ENCODE peak calls at places on chromosome 1, in five cellular contexts. One of them, this sample, is unnamed.

GRCh38 chr1:2049517-2050481 is at the start of gene PRKCZ:
- DNase-seq in GM13977: peak
- DNase-seq in HEK293T: peak
- DNase-seq in endothelial cell: peak
- DNase-seq in astrocyte of the spinal cord: no peak
- DNase-seq in this sample: no peak

GRCh38 chr1:177351361-177352108 is 180.8 kb downstream of the BRINP2 start:
- DNase-seq in endothelial cell: peak
- DNase-seq in astrocyte of the spinal cord: no peak
- DNase-seq in GM13977: no peak
- DNase-seq in HEK293T: no peak
- DNase-seq in this sample: no peak

GRCh38 chr1:189211742-189212141 is 1265.9 kb downstream of the BRINP3 start:
- DNase-seq in GM13977: no peak
- DNase-seq in astrocyte of the spinal cord: peak
- DNase-seq in endothelial cell: no peak
- DNase-seq in HEK293T: no peak
- DNase-seq in this sample: no peak

GRCh38 chr1:43056981-43057391 is 98.3 kb upstream of the SLC2A1 start:
- DNase-seq in astrocyte of the spinal cord: peak
- DNase-seq in HEK293T: no peak
- DNase-seq in GM13977: no peak
- DNase-seq in endothelial cell: no peak
- DNase-seq in this sample: no peak

GRCh38 chr1:88773540-88774150 is 89.6 kb downstream of the PKN2 start:
- DNase-seq in HEK293T: no peak
- DNase-seq in endothelial cell: no peak
- DNase-seq in astrocyte of the spinal cord: peak
- DNase-seq in GM13977: no peak
- DNase-seq in this sample: no peak

GRCh38 chr1:201877877-201878339 is 10.8 kb upstream of the SHISA4 start:
- DNase-seq in GM13977: peak
- DNase-seq in astrocyte of the spinal cord: peak
- DNase-seq in endothelial cell: peak
- DNase-seq in HEK293T: peak
- DNase-seq in this sample: no peak

GRCh38 chr1:66282885-66283284 is 251.1 kb upstream of the SGIP1 start:
- DNase-seq in endothelial cell: no peak
- DNase-seq in GM13977: no peak
- DNase-seq in HEK293T: no peak
- DNase-seq in astrocyte of the spinal cord: no peak
- DNase-seq in this sample: no peak

GRCh38 chr1:71651229-71651628 is 570.4 kb upstream of the ZRANB2 start:
- DNase-seq in astrocyte of the spinal cord: no peak
- DNase-seq in HEK293T: no peak
- DNase-seq in GM13977: no peak
- DNase-seq in endothelial cell: no peak
- DNase-seq in this sample: no peak

GRCh38 chr1:45018599-45019230 is 6.7 kb downstream of the UROD start:
- DNase-seq in astrocyte of the spinal cord: peak
- DNase-seq in HEK293T: peak
- DNase-seq in GM13977: no peak
- DNase-seq in endothelial cell: peak
- DNase-seq in this sample: peak

GRCh38 chr1:44784094-44785026 is 3.6 kb downstream of the BEST4 start:
- DNase-seq in GM13977: peak
- DNase-seq in endothelial cell: no peak
- DNase-seq in astrocyte of the spinal cord: no peak
- DNase-seq in HEK293T: no peak
- DNase-seq in this sample: peak

GRCh38 chr1:240854367-240854766 is 242.4 kb upstream of the GREM2 start:
- DNase-seq in HEK293T: no peak
- DNase-seq in endothelial cell: no peak
- DNase-seq in astrocyte of the spinal cord: peak
- DNase-seq in GM13977: no peak
- DNase-seq in this sample: no peak

GRCh38 chr1:59678065-59678808 is 136.5 kb upstream of the HOOK1 start:
- DNase-seq in astrocyte of the spinal cord: peak
- DNase-seq in HEK293T: no peak
- DNase-seq in GM13977: no peak
- DNase-seq in endothelial cell: no peak
- DNase-seq in this sample: no peak

GRCh38 chr1:21816602-21817302 is 4.7 kb downstream of the LDLRAD2 start:
- DNase-seq in HEK293T: no peak
- DNase-seq in GM13977: no peak
- DNase-seq in endothelial cell: no peak
- DNase-seq in astrocyte of the spinal cord: peak
- DNase-seq in this sample: no peak

GRCh38 chr1:56788588-56788987 is 30.6 kb downstream of the FYB2 start:
- DNase-seq in endothelial cell: no peak
- DNase-seq in HEK293T: no peak
- DNase-seq in GM13977: no peak
- DNase-seq in astrocyte of the spinal cord: peak
- DNase-seq in this sample: no peak

GRCh38 chr1:9555942-9556341 is 16.7 kb downstream of the SLC25A33 start:
- DNase-seq in HEK293T: no peak
- DNase-seq in astrocyte of the spinal cord: no peak
- DNase-seq in endothelial cell: no peak
- DNase-seq in GM13977: no peak
- DNase-seq in this sample: no peak

GRCh38 chr1:24856787-24857527 is 73.1 kb downstream of the RUNX3 start:
- DNase-seq in astrocyte of the spinal cord: no peak
- DNase-seq in endothelial cell: no peak
- DNase-seq in HEK293T: no peak
- DNase-seq in GM13977: no peak
- DNase-seq in this sample: no peak

GRCh38 chr1:2227341-2228156 is 570 bp upstream of the SKI start:
- DNase-seq in endothelial cell: peak
- DNase-seq in astrocyte of the spinal cord: peak
- DNase-seq in GM13977: peak
- DNase-seq in HEK293T: peak
- DNase-seq in this sample: peak

GRCh38 chr1:198271467-198271866 is 114.7 kb downstream of the NEK7 start:
- DNase-seq in endothelial cell: no peak
- DNase-seq in HEK293T: no peak
- DNase-seq in GM13977: no peak
- DNase-seq in astrocyte of the spinal cord: no peak
- DNase-seq in this sample: no peak

GRCh38 chr1:2591581-2592261 is 5.1 kb downstream of the PRXL2B start:
- DNase-seq in astrocyte of the spinal cord: no peak
- DNase-seq in endothelial cell: no peak
- DNase-seq in HEK293T: no peak
- DNase-seq in GM13977: no peak
- DNase-seq in this sample: no peak

GRCh38 chr1:215749423-215749822 is 182.3 kb downstream of the KCTD3 start:
- DNase-seq in GM13977: no peak
- DNase-seq in astrocyte of the spinal cord: peak
- DNase-seq in endothelial cell: no peak
- DNase-seq in HEK293T: no peak
- DNase-seq in this sample: no peak

GRCh38 chr1:151653397-151653796 is 41.5 kb downstream of the SNX27 start:
- DNase-seq in HEK293T: no peak
- DNase-seq in endothelial cell: no peak
- DNase-seq in astrocyte of the spinal cord: peak
- DNase-seq in GM13977: no peak
- DNase-seq in this sample: no peak

GRCh38 chr1:58887059-58887458 is 103.2 kb upstream of the JUN start:
- DNase-seq in astrocyte of the spinal cord: no peak
- DNase-seq in GM13977: no peak
- DNase-seq in endothelial cell: no peak
- DNase-seq in HEK293T: no peak
- DNase-seq in this sample: no peak